ENCODE peak calls at places on chromosomes 5 and 9, in ten cellular contexts. V is tibial nerve, P is uterus, A is A549, M is adrenal gland, Z is HCT116, S is HepG2, J is stomach, L is sigmoid colon, Y is body of pancreas. O is an unnamed sample.
A peak's percentile ranks its signal among the peaks of the same experiment; 100 is the strongest.

GRCh38 chr5:137791803-137792202 is 37.6 kb upstream of the HNRNPA0 start:
- DNase-seq in V (no peak), P (no peak), A (peak; percentile 5), M (no peak), Z (no peak), S (no peak), J (no peak), L (no peak), Y (no peak), O (no peak)

GRCh38 chr9:137114220-137114612 is 317 bp downstream of the DPP7 start:
- DNase-seq in V (no peak), P (no peak), A (no peak), M (no peak), Z (no peak), S (no peak), J (no peak), L (peak; percentile 70), Y (no peak), O (no peak)

GRCh38 chr9:20945269-20945668 is 86.2 kb downstream of the HACD4 start:
- DNase-seq in V (no peak), P (no peak), A (no peak), M (no peak), Z (no peak), S (no peak), J (no peak), L (no peak), Y (no peak), O (no peak)

GRCh38 chr9:79763861-79764260 is 192.1 kb downstream of the TLE4 start:
- DNase-seq in V (peak; percentile 17), P (peak; percentile 20), A (no peak), M (no peak), Z (no peak), S (no peak), J (peak; percentile 26), L (peak; percentile 70), Y (no peak), O (no peak)

GRCh38 chr9:127754761-127755557 is 19.9 kb upstream of the TOR2A start:
- DNase-seq in V (no peak), P (no peak), A (no peak), M (no peak), Z (no peak), S (no peak), J (no peak), L (no peak), Y (no peak), O (no peak)

GRCh38 chr9:138016406-138017187 is 139.0 kb downstream of the CACNA1B start:
- DNase-seq in V (no peak), P (no peak), A (no peak), M (no peak), Z (no peak), S (no peak), J (no peak), L (no peak), Y (no peak), O (peak; percentile 79)

GRCh38 chr5:141942185-141942857 is 15.7 kb downstream of the PCDH12 start:
- DNase-seq in V (no peak), P (no peak), A (no peak), M (no peak), Z (no peak), S (peak; percentile 51), J (no peak), L (no peak), Y (no peak), O (no peak)

GRCh38 chr5:129509363-129509762 is 49.3 kb downstream of the ADAMTS19 start:
- DNase-seq in V (no peak), P (no peak), A (no peak), M (no peak), Z (no peak), S (no peak), J (no peak), L (no peak), Y (no peak), O (no peak)

GRCh38 chr5:28927559-28928326 is 1889.4 kb upstream of the CDH9 start:
- DNase-seq in V (no peak), P (no peak), A (peak; percentile 40), M (no peak), Z (no peak), S (no peak), J (no peak), L (no peak), Y (no peak), O (no peak)

GRCh38 chr9:136292591-136293448 is 11.1 kb downstream of the CCDC187 start:
- DNase-seq in V (no peak), P (no peak), A (no peak), M (no peak), Z (no peak), S (no peak), J (peak; percentile 43), L (no peak), Y (no peak), O (no peak)

GRCh38 chr9:132144708-132145365 is 17.0 kb upstream of the NTNG2 start:
- DNase-seq in V (no peak), P (no peak), A (peak; percentile 38), M (peak; percentile 62), Z (no peak), S (no peak), J (no peak), L (no peak), Y (no peak), O (no peak)

GRCh38 chr5:60888359-60889061 is 44.4 kb upstream of the ELOVL7 start:
- DNase-seq in V (no peak), P (no peak), A (no peak), M (no peak), Z (no peak), S (no peak), J (no peak), L (no peak), Y (no peak), O (no peak)

GRCh38 chr9:80369641-80370040 is 797.9 kb downstream of the TLE4 start:
- DNase-seq in V (no peak), P (no peak), A (no peak), M (no peak), Z (no peak), S (no peak), J (no peak), L (no peak), Y (no peak), O (no peak)

GRCh38 chr5:178279026-178279722 is 46.6 kb upstream of the PHYKPL start:
- DNase-seq in V (no peak), P (no peak), A (no peak), M (no peak), Z (no peak), S (no peak), J (no peak), L (peak; percentile 59), Y (no peak), O (no peak)

GRCh38 chr5:52943285-52943684 is 45.9 kb upstream of the ITGA2 start:
- DNase-seq in V (no peak), P (no peak), A (peak; percentile 21), M (no peak), Z (no peak), S (peak; percentile 6), J (no peak), L (no peak), Y (no peak), O (no peak)

GRCh38 chr5:23776684-23777083 is 269.3 kb downstream of the PRDM9 start:
- DNase-seq in V (no peak), P (no peak), A (no peak), M (no peak), Z (no peak), S (no peak), J (no peak), L (no peak), Y (no peak), O (no peak)
- TF ChIP-seq POLR2A in V (no peak), P (no peak), A (no peak), M (no peak), Z (no peak), S (no peak), J (no peak), L (no peak), Y (no peak), O (no peak)

GRCh38 chr5:134053840-134054338 is 49.1 kb upstream of the VDAC1 start:
- DNase-seq in V (no peak), P (no peak), A (no peak), M (no peak), Z (peak; percentile 21), S (no peak), J (no peak), L (no peak), Y (no peak), O (no peak)
- H3K4me3 ChIP-seq in V (no peak overlapping the region), P (no peak overlapping the region), A (no peak overlapping the region), M (no peak overlapping the region), Z (peak overlapping the region; percentile 16), S (no peak overlapping the region), J (no peak overlapping the region), L (no peak overlapping the region), Y (no peak overlapping the region), O (no peak overlapping the region)

DNA sequence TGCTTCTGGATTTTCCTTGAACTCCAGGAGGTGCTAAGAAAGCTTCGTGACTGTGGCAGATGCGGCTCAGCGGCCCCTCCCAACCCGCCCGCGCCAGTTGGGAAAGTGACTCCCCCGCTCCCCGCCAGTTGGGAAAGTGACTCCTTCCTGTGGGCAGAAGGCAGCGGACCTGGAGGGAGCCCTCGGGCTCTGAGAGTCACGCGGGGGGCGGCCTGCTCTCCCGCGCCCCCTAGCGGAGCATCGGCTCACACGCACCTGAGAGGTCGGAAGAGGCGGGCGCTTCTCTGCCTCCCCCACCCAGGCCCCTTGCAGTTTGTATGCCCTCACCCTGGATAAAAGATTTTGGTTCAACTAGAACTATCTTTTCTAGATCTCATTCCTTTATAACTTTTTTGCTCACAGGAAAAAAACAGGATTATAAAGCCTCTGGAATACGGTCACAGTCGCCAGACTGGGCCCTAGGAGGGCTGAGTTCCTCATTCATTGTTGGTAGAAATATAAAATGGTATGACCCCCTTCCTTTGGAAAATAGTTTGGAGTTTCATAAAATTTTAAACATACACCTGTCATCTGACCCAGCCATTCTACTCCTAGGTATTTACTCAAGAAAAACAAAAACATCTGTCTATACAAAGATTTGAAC is 82.2 kb downstream of the HSD17B3 start:
- DNase-seq in V (no peak), P (peak; percentile 64), A (no peak), M (peak; percentile 33), Z (no peak), S (no peak), J (peak; percentile 36), L (peak; percentile 63), Y (peak; percentile 38), O (no peak)
- TF ChIP-seq CTCF in V (peak; percentile 45), P (peak; percentile 77), A (peak; percentile 49), M (peak; percentile 61), Z (peak; percentile 82), S (peak; percentile 71), J (peak; percentile 70), L (no peak), Y (peak; percentile 66), O (no peak)

DNA sequence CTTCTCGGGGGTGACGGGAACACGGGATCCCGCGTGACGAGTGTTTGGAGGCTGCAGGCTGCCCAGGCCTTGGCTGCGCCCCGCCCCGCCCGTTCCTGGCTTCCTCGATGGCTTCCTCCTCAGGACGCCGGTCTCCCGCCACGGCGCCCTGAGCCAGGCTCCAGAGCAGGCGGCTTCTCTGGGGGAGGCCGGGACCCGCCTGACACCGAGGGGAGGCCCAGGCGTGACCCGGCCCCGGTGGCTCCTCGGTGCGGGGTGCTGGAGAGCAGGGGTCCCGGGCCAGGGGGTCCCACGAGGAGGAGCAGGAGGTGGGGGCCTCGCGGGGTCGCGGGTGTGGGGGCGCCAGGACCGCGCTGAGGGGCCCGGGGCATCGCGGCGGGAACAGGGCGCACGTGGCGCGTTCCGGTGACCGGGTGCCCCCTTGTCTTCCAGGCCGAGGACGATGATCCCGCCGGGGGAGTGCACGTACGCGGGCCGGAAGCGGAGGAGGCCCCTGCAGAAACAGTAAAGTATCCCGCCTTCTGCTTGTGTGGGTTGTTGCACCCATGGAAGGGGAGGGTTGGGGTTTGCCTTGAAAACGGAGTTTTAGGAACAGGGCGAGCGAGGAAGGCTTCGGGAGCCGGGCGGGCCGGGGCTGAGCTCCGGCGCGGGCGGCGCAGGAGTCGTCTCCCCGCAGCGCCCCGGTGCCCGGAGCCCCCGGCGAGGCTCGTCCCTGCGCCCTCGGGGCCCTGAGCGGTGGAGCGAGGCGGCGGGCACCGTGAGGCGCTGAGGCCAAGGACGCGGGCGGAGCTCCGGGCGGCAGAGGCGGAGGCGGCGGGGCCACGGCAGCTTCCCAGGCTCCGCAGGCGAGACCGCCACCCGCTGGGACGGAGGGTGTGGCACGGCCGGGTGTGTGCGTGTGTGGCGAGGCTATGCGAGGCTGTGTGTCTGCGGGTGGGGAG is 22.2 kb downstream of the AHRR start:
- DNase-seq in V (no peak), P (no peak), A (peak; percentile 62), M (peak; percentile 55), Z (peak; percentile 29), S (peak; percentile 9), J (peak; percentile 69), L (no peak), Y (peak; percentile 50), O (no peak)
- TF ChIP-seq POLR2A in V (no peak), P (no peak), A (no peak), M (no peak), Z (no peak), S (no peak), J (no peak), L (no peak), Y (no peak), O (no peak)

O was measured in lower leg skin.